ENCODE peak calls at places on chromosomes 12 and 14, in six cellular contexts. Y is dorsolateral prefrontal cortex, R is cardiac muscle cell, L is caudate nucleus, C is RWPE1, P is Peyer's patch. J is an unnamed sample.

GRCh38 chr12:117091758-117092510 is 7.3 kb downstream of the TESC start:
- DNase-seq in Y (no peak), R (no peak), L (no peak), C (no peak), P (no peak), J (no peak)

GRCh38 chr14:28765907-28766504 is 581 bp upstream of the FOXG1 start:
- DNase-seq in Y (no peak), R (peak), L (no peak), C (no peak), P (no peak), J (no peak)

GRCh38 chr12:82896979-82897378 is 210.3 kb downstream of the TMTC2 start:
- DNase-seq in Y (no peak), R (no peak), L (no peak), C (peak), P (peak), J (peak)

GRCh38 chr14:99183311-99183710 is 88.7 kb downstream of the BCL11B start:
- DNase-seq in Y (no peak), R (no peak), L (no peak), C (no peak), P (no peak), J (no peak)

GRCh38 chr14:61475316-61475715 is 153.9 kb downstream of the PRKCH start:
- DNase-seq in Y (no peak), R (peak), L (no peak), C (peak), P (no peak), J (no peak)

GRCh38 chr14:45868377-45868776 is 615.4 kb upstream of the MIS18BP1 start:
- DNase-seq in Y (no peak), R (no peak), L (no peak), C (no peak), P (no peak), J (peak)

GRCh38 chr14:67602995-67603545 is 3.0 kb upstream of the PIGH start:
- DNase-seq in Y (no peak), R (no peak), L (no peak), C (no peak), P (peak), J (no peak)

GRCh38 chr12:52794479-52795331 is 1.2 kb downstream of the KRT3 start:
- DNase-seq in Y (no peak), R (no peak), L (no peak), C (no peak), P (no peak), J (no peak)

GRCh38 chr14:56754966-56755365 is 55.3 kb downstream of the OTX2 start:
- DNase-seq in Y (no peak), R (no peak), L (no peak), C (no peak), P (no peak), J (no peak)

GRCh38 chr12:31491819-31492598 is 98.9 kb downstream of the DENND5B start:
- DNase-seq in Y (no peak), R (no peak), L (no peak), C (peak), P (no peak), J (peak)

GRCh38 chr12:105357162-105357691 is 26.7 kb downstream of the C12orf75 start:
- DNase-seq in Y (no peak), R (no peak), L (no peak), C (peak), P (no peak), J (no peak)

GRCh38 chr14:23104591-23105347 is at the start of gene CIROP:
- DNase-seq in Y (no peak), R (no peak), L (no peak), C (no peak), P (no peak), J (no peak)

GRCh38 chr14:100826371-100827139 is 637 bp downstream of the MEG3 start:
- DNase-seq in Y (no peak), R (no peak), L (no peak), C (no peak), P (no peak), J (no peak)

GRCh38 chr12:31393004-31393550 is 67.1 kb upstream of the SINHCAF start:
- DNase-seq in Y (no peak), R (no peak), L (no peak), C (no peak), P (no peak), J (no peak)

GRCh38 chr14:100439781-100440180 is 116.6 kb downstream of the SLC25A47 start:
- DNase-seq in Y (peak), R (no peak), L (no peak), C (peak), P (no peak), J (no peak)

GRCh38 chr14:24816929-24817637 is 183.1 kb upstream of the GZMB start:
- DNase-seq in Y (no peak), R (no peak), L (no peak), C (no peak), P (peak), J (no peak)

DNA sequence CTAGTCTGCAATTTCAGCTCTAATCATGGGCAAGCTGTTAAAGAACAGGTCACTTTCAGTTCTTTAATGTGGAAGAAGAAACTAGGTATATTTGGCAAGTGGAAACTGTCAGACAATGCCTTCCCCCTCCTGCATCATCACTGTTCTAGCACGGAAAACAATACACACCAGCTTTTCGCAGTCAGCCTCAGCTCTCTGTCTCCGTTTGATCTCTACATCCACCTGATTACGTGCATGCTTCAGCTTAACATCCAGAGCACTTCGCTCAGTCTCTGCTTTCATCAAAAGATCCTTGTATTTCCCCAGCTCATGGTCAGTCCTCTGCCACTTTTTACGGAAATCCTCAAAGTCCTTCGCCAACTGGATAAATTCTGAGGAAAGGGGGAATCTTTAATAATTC is 19.0 kb downstream of the RACGAP1 start:
- DNase-seq in Y (no peak), R (no peak), L (no peak), C (no peak), P (no peak), J (no peak)
- H3K27ac ChIP-seq in Y (no peak), R (no peak), L (peak), C (no peak), P (no peak), J (no peak)

DNA sequence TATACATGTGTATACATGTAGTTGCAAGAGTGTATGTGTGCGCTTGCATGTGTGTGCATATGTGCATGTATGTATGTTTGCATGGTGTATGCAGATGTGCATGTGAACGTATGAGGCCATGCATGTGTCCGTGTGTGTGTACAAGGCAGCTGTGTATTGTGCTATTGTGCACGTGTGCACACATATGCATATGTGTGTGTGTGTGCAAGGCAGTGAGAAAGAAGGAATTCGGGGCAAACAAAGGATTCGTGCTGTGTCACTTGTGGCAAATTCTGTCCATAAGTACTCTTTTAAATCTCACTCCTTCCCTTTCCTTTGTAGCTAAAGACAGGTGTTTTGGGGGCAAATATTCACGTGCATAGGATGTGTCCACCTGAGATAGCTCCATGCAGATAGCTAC is 227.1 kb downstream of the VRK1 start:
- DNase-seq in Y (no peak), R (no peak), L (no peak), C (no peak), P (no peak), J (no peak)
- H3K27ac ChIP-seq in Y (no peak), R (no peak), L (no peak), C (no peak), P (no peak), J (no peak)

GRCh38 chr14:88422036-88422435 is 36.6 kb downstream of the SPATA7 start:
- DNase-seq in Y (no peak), R (peak), L (no peak), C (no peak), P (no peak), J (no peak)
- H3K27ac ChIP-seq in Y (no peak), R (peak), L (no peak), C (no peak), P (no peak), J (no peak)

GRCh38 chr12:108667349-108667748 is 33.7 kb upstream of the SELPLG start:
- DNase-seq in Y (no peak), R (no peak), L (no peak), C (no peak), P (no peak), J (no peak)

GRCh38 chr12:108663324-108664015 is 29.8 kb upstream of the SELPLG start:
- DNase-seq in Y (no peak), R (no peak), L (no peak), C (no peak), P (no peak), J (no peak)

GRCh38 chr12:108665608-108666202 is 32.0 kb upstream of the SELPLG start:
- DNase-seq in Y (no peak), R (peak), L (no peak), C (no peak), P (no peak), J (no peak)

GRCh38 chr12:108666326-108666995 is 32.8 kb upstream of the SELPLG start:
- DNase-seq in Y (no peak), R (no peak), L (no peak), C (no peak), P (no peak), J (no peak)

GRCh38 chr12:108664338-108665258 is 30.9 kb upstream of the SELPLG start:
- DNase-seq in Y (peak), R (peak), L (peak), C (peak), P (peak), J (peak)
- H3K27ac ChIP-seq in Y (peak), R (peak), L (peak), C (no peak), P (peak), J (peak)

GRCh38 chr12:91250273-91250672 is 67.7 kb upstream of the DCN start:
- DNase-seq in Y (no peak), R (no peak), L (no peak), C (no peak), P (no peak), J (no peak)
- H3K27ac ChIP-seq in Y (no peak), R (no peak), L (no peak), C (no peak), P (no peak), J (no peak)

GRCh38 chr12:57735952-57736742 is 2.4 kb downstream of the AGAP2 start:
- DNase-seq in Y (peak), R (peak), L (peak), C (peak), P (no peak), J (no peak)
- H3K27ac ChIP-seq in Y (no peak), R (no peak), L (peak), C (peak), P (no peak), J (no peak)

DNA sequence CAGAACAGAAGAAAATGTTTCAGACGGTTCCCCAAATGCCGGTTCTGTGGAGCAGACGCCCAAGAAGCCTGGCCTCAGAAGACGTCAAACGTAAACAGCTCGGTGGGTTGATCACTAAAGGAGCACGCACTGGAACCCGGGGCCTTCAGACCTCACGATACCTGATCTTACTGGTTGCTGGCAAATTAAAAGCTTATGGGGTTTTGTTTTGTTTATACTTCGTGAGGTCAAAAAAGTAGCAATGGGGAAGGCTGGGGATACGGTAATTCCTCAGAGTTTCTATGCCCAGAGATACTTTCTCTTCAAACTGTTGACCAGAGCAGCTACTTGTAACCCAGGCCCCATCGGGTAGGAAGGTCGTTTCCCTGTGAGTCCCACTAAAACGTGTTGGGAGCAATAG is 1.7 kb downstream of the CDKN1B start:
- DNase-seq in Y (no peak), R (no peak), L (no peak), C (no peak), P (no peak), J (no peak)
- H3K27ac ChIP-seq in Y (peak), R (no peak), L (peak), C (peak), P (peak), J (peak)

DNA sequence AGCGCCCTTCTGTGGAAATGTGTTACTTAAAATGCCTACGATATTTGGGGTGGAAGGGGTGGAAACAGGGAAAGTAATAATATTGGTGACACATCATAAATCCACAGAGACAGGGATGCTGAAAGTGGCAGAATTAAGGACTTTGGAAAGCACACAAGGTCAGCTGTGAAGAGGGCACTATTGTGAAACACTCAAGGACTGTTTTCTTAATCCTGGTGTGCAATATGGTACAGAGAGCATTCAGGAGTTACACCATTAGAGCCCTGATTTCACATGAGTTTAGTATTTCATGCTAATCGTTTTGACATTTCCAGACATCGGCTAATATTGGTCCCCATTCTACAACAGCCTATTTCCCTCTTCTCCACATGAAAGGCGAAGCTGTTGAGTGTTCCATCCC is 219.2 kb downstream of the MSRB3 start:
- DNase-seq in Y (no peak), R (no peak), L (no peak), C (no peak), P (no peak), J (no peak)
- H3K27ac ChIP-seq in Y (no peak), R (no peak), L (no peak), C (no peak), P (no peak), J (no peak)

J was measured in epithelial cell of prostate.